ENCODE peak calls at places on chromosomes 12 and 14, in nine cellular contexts. J, E, Z, X, W, G, M, C and B are unnamed samples.

GRCh38 chr14:94562019-94562418 is 777 bp downstream of the SERPINA4 start:
- DNase-seq in E (no peak), M (no peak), J (no peak), C (no peak), W (no peak), G (no peak), Z (no peak), X (no peak), B (no peak)

GRCh38 chr12:94732367-94732990 is 82.1 kb upstream of the TMCC3 start:
- DNase-seq in Z (no peak), X (no peak), J (no peak), M (no peak), C (no peak), E (no peak), W (no peak), G (no peak), B (no peak)

GRCh38 chr14:85533821-85534271 is 3.9 kb downstream of the FLRT2 start:
- DNase-seq in G (no peak), J (no peak), E (no peak), W (no peak), Z (no peak), M (no peak), X (peak), C (no peak), B (no peak)

GRCh38 chr12:131851741-131852550 is 23.8 kb downstream of the MMP17 start:
- DNase-seq in W (no peak), E (no peak), X (no peak), Z (no peak), C (no peak), M (no peak), J (no peak), G (no peak), B (no peak)

GRCh38 chr12:116958402-116959197 is 47.9 kb downstream of the FBXW8 start:
- DNase-seq in G (no peak), X (no peak), E (no peak), M (no peak), W (peak), Z (no peak), J (no peak), C (no peak), B (no peak)

GRCh38 chr14:36834293-36834692 is 172.6 kb downstream of the PAX9 start:
- DNase-seq in Z (no peak), M (no peak), E (no peak), X (no peak), G (no peak), J (no peak), W (no peak), C (no peak), B (no peak)

GRCh38 chr12:54016478-54016964 is 7.7 kb downstream of the HOXC8 start:
- DNase-seq in M (no peak), X (no peak), E (no peak), Z (no peak), G (no peak), J (no peak), W (peak), C (no peak), B (peak)

GRCh38 chr12:65121049-65121955 is at the start of gene WIF1:
- DNase-seq in J (no peak), W (no peak), C (peak), X (peak), M (no peak), E (no peak), G (peak), Z (no peak), B (no peak)

GRCh38 chr14:96091941-96092411 is 52.8 kb downstream of the C14orf132 start:
- DNase-seq in C (no peak), X (peak), Z (no peak), J (no peak), E (no peak), W (no peak), M (no peak), G (no peak), B (no peak)

GRCh38 chr12:2052861-2053674 is at the start of gene CACNA1C:
- DNase-seq in G (peak), C (peak), Z (no peak), W (peak), E (no peak), M (no peak), X (peak), J (peak), B (peak)

GRCh38 chr14:69812725-69813124 is 15.7 kb upstream of the SLC10A1 start:
- DNase-seq in M (no peak), Z (no peak), W (no peak), X (no peak), J (no peak), C (no peak), G (no peak), E (no peak), B (no peak)

GRCh38 chr12:124411953-124412645 is 117.2 kb downstream of the RFLNA start:
- DNase-seq in J (no peak), X (no peak), W (no peak), G (no peak), M (no peak), C (no peak), Z (no peak), E (no peak), B (no peak)

GRCh38 chr12:81727387-81727786 is 31.8 kb downstream of the PPFIA2 start:
- DNase-seq in J (no peak), E (no peak), M (no peak), X (no peak), Z (no peak), W (no peak), G (no peak), C (no peak), B (no peak)

GRCh38 chr14:99755629-99756603 is 37.3 kb upstream of the EML1 start:
- DNase-seq in W (peak), J (no peak), C (no peak), X (no peak), G (peak), M (no peak), Z (no peak), E (no peak), B (peak)

GRCh38 chr12:123398177-123398916 is 14.4 kb downstream of the KMT5A start:
- DNase-seq in Z (no peak), C (no peak), E (no peak), J (no peak), G (peak), W (peak), M (no peak), X (no peak), B (no peak)

GRCh38 chr12:1444142-1444516 is 150.3 kb downstream of the FBXL14 start:
- DNase-seq in W (no peak), M (no peak), G (no peak), E (no peak), C (no peak), Z (no peak), X (no peak), J (no peak), B (no peak)

GRCh38 chr12:64042901-64043300 is 179.2 kb downstream of the KICS2 start:
- DNase-seq in C (no peak), E (no peak), G (no peak), M (no peak), W (no peak), Z (no peak), J (no peak), X (no peak), B (no peak)

GRCh38 chr12:95239216-95239615 is 21.6 kb downstream of the VEZT start:
- DNase-seq in W (no peak), M (no peak), Z (no peak), J (no peak), X (no peak), G (no peak), C (no peak), E (no peak), B (no peak)

GRCh38 chr14:99026471-99026870 is 245.5 kb downstream of the BCL11B start:
- DNase-seq in E (peak), X (no peak), M (no peak), W (no peak), Z (no peak), G (no peak), J (peak), C (peak), B (no peak)

GRCh38 chr12:78671295-78671694 is 193.3 kb upstream of the SYT1 start:
- DNase-seq in G (no peak), E (no peak), M (no peak), X (no peak), Z (no peak), J (no peak), C (no peak), W (no peak), B (no peak)

GRCh38 chr12:54229624-54230212 is 40.9 kb upstream of the SMUG1 start:
- DNase-seq in W (no peak), C (no peak), J (no peak), G (peak), Z (no peak), E (no peak), M (no peak), X (no peak), B (peak)

GRCh38 chr12:49533331-49533730 is 5.5 kb upstream of the KCNH3 start:
- DNase-seq in W (no peak), G (no peak), E (no peak), M (no peak), C (no peak), X (no peak), J (no peak), Z (no peak), B (no peak)

GRCh38 chr12:63525831-63526230 is 142.5 kb downstream of the DPY19L2 start:
- DNase-seq in G (no peak), Z (no peak), E (no peak), C (no peak), W (no peak), M (no peak), J (no peak), X (no peak), B (no peak)

GRCh38 chr14:68596211-68596610 is 196.7 kb downstream of the ZFP36L1 start:
- DNase-seq in E (no peak), M (no peak), J (no peak), W (no peak), X (no peak), C (no peak), Z (no peak), G (no peak), B (no peak)